ENCODE peak calls at places on chromosomes 7 and 10, in eight cellular contexts. One of them, this sample, is unnamed.

GRCh38 chr7:39733881-39734571 is 110.7 kb downstream of the RALA start:
- DNase-seq in foreskin fibroblast: peak
- DNase-seq in amniotic epithelial cell: peak
- DNase-seq in DMS153: peak
- DNase-seq in HTR-8/SVneo: peak
- DNase-seq in T-helper 2 cell: no peak
- DNase-seq in NCI-H1694: no peak
- DNase-seq in bronchial epithelial cell: peak
- DNase-seq in this sample: peak

GRCh38 chr7:158655931-158656441 is 48.6 kb downstream of the NCAPG2 start:
- DNase-seq in HTR-8/SVneo: no peak
- DNase-seq in amniotic epithelial cell: no peak
- DNase-seq in NCI-H1694: no peak
- DNase-seq in foreskin fibroblast: no peak
- DNase-seq in DMS153: no peak
- DNase-seq in T-helper 2 cell: peak
- DNase-seq in bronchial epithelial cell: peak
- DNase-seq in this sample: no peak

GRCh38 chr7:44235582-44236332 is 35.0 kb downstream of the YKT6 start:
- DNase-seq in T-helper 2 cell: no peak
- DNase-seq in amniotic epithelial cell: no peak
- DNase-seq in HTR-8/SVneo: no peak
- DNase-seq in DMS153: no peak
- DNase-seq in foreskin fibroblast: no peak
- DNase-seq in bronchial epithelial cell: no peak
- DNase-seq in NCI-H1694: no peak
- DNase-seq in this sample: no peak

GRCh38 chr10:126397640-126398382 is 9.5 kb upstream of the ADAM12 start:
- DNase-seq in NCI-H1694: no peak
- DNase-seq in foreskin fibroblast: peak
- DNase-seq in bronchial epithelial cell: peak
- DNase-seq in HTR-8/SVneo: peak
- DNase-seq in amniotic epithelial cell: peak
- DNase-seq in T-helper 2 cell: no peak
- DNase-seq in DMS153: no peak
- DNase-seq in this sample: no peak

GRCh38 chr10:48450811-48451466 is 144.5 kb downstream of the MAPK8 start:
- DNase-seq in foreskin fibroblast: no peak
- DNase-seq in T-helper 2 cell: no peak
- DNase-seq in HTR-8/SVneo: no peak
- DNase-seq in DMS153: no peak
- DNase-seq in NCI-H1694: no peak
- DNase-seq in bronchial epithelial cell: no peak
- DNase-seq in amniotic epithelial cell: no peak
- DNase-seq in this sample: no peak

GRCh38 chr7:41886257-41886905 is 183.5 kb upstream of the INHBA start:
- DNase-seq in bronchial epithelial cell: peak
- DNase-seq in foreskin fibroblast: peak
- DNase-seq in T-helper 2 cell: no peak
- DNase-seq in HTR-8/SVneo: peak
- DNase-seq in DMS153: no peak
- DNase-seq in NCI-H1694: no peak
- DNase-seq in amniotic epithelial cell: peak
- DNase-seq in this sample: no peak

GRCh38 chr7:135265637-135266036 is 32.0 kb downstream of the STRA8 start:
- DNase-seq in T-helper 2 cell: no peak
- DNase-seq in amniotic epithelial cell: no peak
- DNase-seq in DMS153: no peak
- DNase-seq in HTR-8/SVneo: no peak
- DNase-seq in NCI-H1694: no peak
- DNase-seq in foreskin fibroblast: no peak
- DNase-seq in bronchial epithelial cell: no peak
- DNase-seq in this sample: no peak

GRCh38 chr7:156752371-156753297 is 112.1 kb downstream of the RNF32 start:
- DNase-seq in T-helper 2 cell: no peak
- DNase-seq in amniotic epithelial cell: no peak
- DNase-seq in foreskin fibroblast: no peak
- DNase-seq in DMS153: no peak
- DNase-seq in HTR-8/SVneo: no peak
- DNase-seq in NCI-H1694: no peak
- DNase-seq in bronchial epithelial cell: no peak
- DNase-seq in this sample: no peak

GRCh38 chr7:117762055-117762454 is 111.2 kb downstream of the CTTNBP2 start:
- DNase-seq in DMS153: no peak
- DNase-seq in HTR-8/SVneo: no peak
- DNase-seq in bronchial epithelial cell: no peak
- DNase-seq in NCI-H1694: no peak
- DNase-seq in amniotic epithelial cell: no peak
- DNase-seq in foreskin fibroblast: no peak
- DNase-seq in T-helper 2 cell: no peak
- DNase-seq in this sample: no peak

GRCh38 chr7:26653430-26653911 is 210.9 kb downstream of the SKAP2 start:
- DNase-seq in T-helper 2 cell: no peak
- DNase-seq in amniotic epithelial cell: no peak
- DNase-seq in foreskin fibroblast: no peak
- DNase-seq in DMS153: peak
- DNase-seq in bronchial epithelial cell: peak
- DNase-seq in HTR-8/SVneo: no peak
- DNase-seq in NCI-H1694: no peak
- DNase-seq in this sample: no peak

This sample was measured in CD8-positive, alpha-beta T cell.